ENCODE peak calls at places on chromosomes 16 and 17, in eight cellular contexts. M, L, Y, H, G, Q, S and C are unnamed samples.

GRCh38 chr17:37516131-37516561 is 26.5 kb downstream of the DUSP14 start:
- DNase-seq in G (no peak), S (no peak), H (no peak), M (peak), L (no peak), Y (no peak), Q (no peak), C (no peak)

GRCh38 chr17:42553866-42554249 is 1.1 kb downstream of the HSD17B1 start:
- DNase-seq in G (no peak), L (no peak), H (no peak), S (no peak), Q (no peak), Y (no peak), M (no peak), C (no peak)

GRCh38 chr17:30345527-30346075 is 11.7 kb upstream of the TMIGD1 start:
- DNase-seq in S (no peak), H (no peak), Q (no peak), M (peak), L (peak), G (no peak), Y (no peak), C (no peak)

GRCh38 chr16:66842765-66843164 is 1.4 kb upstream of the CA7 start:
- DNase-seq in S (no peak), Y (no peak), Q (no peak), H (no peak), M (no peak), L (peak), G (no peak), C (no peak)

GRCh38 chr17:7078711-7079110 is 1.3 kb downstream of the CLEC10A start:
- DNase-seq in Y (no peak), S (no peak), G (no peak), L (no peak), M (no peak), Q (no peak), H (no peak), C (no peak)

GRCh38 chr17:82801377-82801970 is 38.3 kb downstream of the ZNF750 start:
- DNase-seq in Y (no peak), S (no peak), M (no peak), L (no peak), H (no peak), Q (no peak), G (no peak), C (no peak)

GRCh38 chr17:43171761-43172487 is 910 bp downstream of the NBR1 start:
- DNase-seq in G (peak), S (no peak), L (peak), Q (no peak), Y (no peak), M (peak), H (no peak), C (no peak)

GRCh38 chr17:31487648-31488263 is 96.3 kb downstream of the RAB11FIP4 start:
- DNase-seq in L (no peak), Q (peak), G (peak), Y (peak), S (peak), H (peak), M (peak), C (peak)

GRCh38 chr17:73423806-73424205 is 112.0 kb upstream of the CDC42EP4 start:
- DNase-seq in Q (no peak), L (no peak), H (no peak), G (no peak), M (no peak), Y (no peak), S (no peak), C (no peak)

GRCh38 chr16:28187595-28188004 is 24.2 kb downstream of the XPO6 start:
- DNase-seq in G (no peak), L (no peak), Y (no peak), Q (no peak), H (no peak), M (no peak), S (no peak), C (no peak)

GRCh38 chr17:21183468-21183867 is 30.5 kb downstream of the TMEM11 start:
- DNase-seq in M (no peak), H (no peak), G (no peak), Y (no peak), S (no peak), L (no peak), Q (no peak), C (no peak)

GRCh38 chr16:77273815-77274214 is 74.6 kb downstream of the SYCE1L start:
- DNase-seq in L (peak), Q (no peak), H (no peak), S (no peak), Y (no peak), M (peak), G (no peak), C (no peak)

GRCh38 chr17:76408037-76408849 is 23.8 kb downstream of the SPHK1 start:
- DNase-seq in H (peak), Q (peak), S (no peak), M (peak), L (peak), G (peak), Y (peak), C (peak)

GRCh38 chr17:42203354-42203753 is 9.1 kb upstream of the GHDC start:
- DNase-seq in Y (no peak), G (no peak), S (no peak), L (no peak), H (no peak), M (no peak), Q (no peak), C (no peak)

GRCh38 chr17:34633351-34633750 is 54.0 kb downstream of the TMEM132E start:
- DNase-seq in S (no peak), L (no peak), G (no peak), Q (no peak), M (no peak), Y (peak), H (peak), C (no peak)

GRCh38 chr16:58111331-58111627 is 17.9 kb downstream of the CFAP20 start:
- DNase-seq in H (no peak), G (no peak), S (no peak), Q (no peak), L (no peak), Y (no peak), M (no peak), C (no peak)

GRCh38 chr16:57394444-57394843 is 10.1 kb upstream of the CCL17 start:
- DNase-seq in H (no peak), G (peak), L (no peak), Q (no peak), S (no peak), M (peak), Y (no peak), C (no peak)

GRCh38 chr16:67202956-67203493 is 4.1 kb downstream of the ELMO3 start:
- DNase-seq in Y (no peak), G (no peak), L (no peak), M (no peak), S (no peak), Q (no peak), H (no peak), C (no peak)

GRCh38 chr17:45370949-45371413 is 54.2 kb upstream of the MAP3K14 start:
- DNase-seq in L (no peak), M (no peak), G (no peak), Y (peak), Q (no peak), S (no peak), H (no peak), C (no peak)

GRCh38 chr17:21278304-21279197 is 6.0 kb upstream of the MAP2K3 start:
- DNase-seq in L (no peak), G (no peak), S (no peak), Y (no peak), Q (no peak), H (peak), M (peak), C (no peak)

GRCh38 chr17:1645207-1646171 is at the start of gene SCARF1:
- DNase-seq in Y (peak), L (no peak), M (no peak), G (peak), H (no peak), Q (peak), S (no peak), C (no peak)

GRCh38 chr17:80315517-80316182 is 55.0 kb downstream of the RNF213 start:
- DNase-seq in L (no peak), S (no peak), H (peak), Y (no peak), G (no peak), M (no peak), Q (no peak), C (no peak)

GRCh38 chr17:9529033-9529748 is 46.4 kb downstream of the STX8 start:
- DNase-seq in M (peak), L (peak), G (no peak), Q (no peak), S (no peak), H (no peak), Y (no peak), C (no peak)

GRCh38 chr16:14509055-14509454 is 121.0 kb downstream of the PARN start:
- DNase-seq in L (peak), Q (no peak), Y (no peak), H (no peak), S (no peak), M (peak), G (no peak), C (no peak)

GRCh38 chr16:67760206-67760605 is 41.1 kb upstream of the GFOD2 start:
- DNase-seq in S (no peak), M (no peak), L (no peak), Y (no peak), H (no peak), G (no peak), Q (no peak), C (no peak)

GRCh38 chr16:10145636-10146035 is 36.6 kb downstream of the GRIN2A start:
- DNase-seq in H (no peak), G (no peak), M (no peak), S (no peak), Y (no peak), L (no peak), Q (no peak), C (no peak)

GRCh38 chr16:65547799-65548446 is 426.1 kb upstream of the CDH11 start:
- DNase-seq in M (peak), Y (no peak), G (no peak), S (no peak), H (no peak), Q (no peak), L (peak), C (no peak)

GRCh38 chr16:2535644-2536021 is 2.2 kb upstream of the PDPK1 start:
- DNase-seq in G (peak), Y (no peak), S (no peak), H (peak), M (peak), L (peak), Q (no peak), C (no peak)

DNA sequence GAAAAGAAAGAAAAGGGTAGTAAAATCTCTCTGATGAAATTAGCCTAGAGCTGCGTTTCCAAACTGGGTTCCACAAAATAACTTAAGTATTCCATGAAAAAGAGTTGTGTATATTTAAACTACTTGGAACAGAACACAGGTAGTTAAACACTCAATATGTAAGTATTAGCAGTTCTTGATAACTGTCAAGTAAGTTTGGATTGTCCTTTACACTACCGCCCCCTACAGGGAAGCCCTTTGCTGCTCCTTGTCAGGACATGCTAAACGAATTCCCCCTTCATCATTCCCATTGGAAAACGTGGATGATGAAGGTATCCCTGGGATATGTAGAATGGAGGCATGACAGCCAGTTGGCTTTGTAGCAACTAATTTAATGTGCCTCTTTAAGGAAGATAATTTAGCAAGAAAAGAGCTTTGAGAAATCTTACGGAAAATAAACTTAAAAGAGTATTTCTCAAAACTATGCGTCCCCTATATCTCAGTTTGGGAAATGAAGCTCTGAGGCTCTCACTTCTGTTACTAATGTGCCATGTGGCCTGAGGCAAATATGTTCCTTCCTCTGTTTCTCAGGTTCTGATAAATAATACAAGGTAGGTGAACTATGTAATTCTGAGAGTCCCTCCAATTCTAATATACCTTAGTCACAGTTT is 18.8 kb downstream of the NCBP3 start:
- DNase-seq in L (peak), M (peak), S (no peak), G (no peak), Q (no peak), H (no peak), Y (peak), C (peak)
- TF ChIP-seq CTCF in L (peak), M (peak), S (peak), G (peak), Q (peak), H (peak), Y (peak), C (peak)

DNA sequence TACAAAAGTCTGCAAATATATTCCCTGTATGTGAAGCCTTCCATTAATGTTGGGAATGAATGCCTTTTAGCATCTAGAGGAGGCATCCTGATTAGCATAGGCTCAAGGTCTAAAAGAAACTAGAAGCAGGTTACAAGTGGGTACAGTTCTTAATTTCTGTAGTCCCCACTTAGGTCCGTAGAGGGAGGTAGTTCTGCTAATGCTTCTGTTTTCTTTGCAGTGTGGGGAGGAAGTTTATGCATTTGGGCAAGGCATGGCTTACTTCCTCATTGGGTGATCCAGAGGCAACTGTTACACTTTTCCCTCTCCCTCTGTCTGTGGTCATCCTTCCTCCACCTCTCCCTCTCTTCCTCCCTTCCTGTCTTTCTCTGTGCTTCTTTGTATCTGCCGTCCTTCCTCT is 108.4 kb upstream of the ZKSCAN2 start:
- DNase-seq in M (no peak), Q (no peak), L (no peak), H (no peak), G (no peak), Y (no peak), S (no peak), C (no peak)
- TF ChIP-seq CTCF in M (no peak), Q (no peak), L (no peak), H (no peak), G (no peak), Y (peak), S (no peak), C (no peak)

GRCh38 chr17:67559381-67559966 is 158.3 kb upstream of the NOL11 start:
- DNase-seq in S (no peak), M (no peak), G (no peak), Q (no peak), Y (peak), H (no peak), L (no peak), C (no peak)
- TF ChIP-seq CTCF in S (peak), M (peak), G (peak), Q (no peak), Y (peak), H (peak), L (no peak), C (no peak)

GRCh38 chr16:17204248-17205043 is 266.3 kb downstream of the XYLT1 start:
- DNase-seq in Y (no peak), L (no peak), S (no peak), M (no peak), H (no peak), G (no peak), Q (no peak), C (no peak)

GRCh38 chr16:17211797-17212196 is 259.0 kb downstream of the XYLT1 start:
- DNase-seq in Q (no peak), Y (peak), G (no peak), M (no peak), H (no peak), S (no peak), L (peak), C (no peak)

GRCh38 chr16:17205279-17206139 is 265.3 kb downstream of the XYLT1 start:
- DNase-seq in Q (no peak), L (peak), M (no peak), Y (peak), S (no peak), H (no peak), G (no peak), C (no peak)

DNA sequence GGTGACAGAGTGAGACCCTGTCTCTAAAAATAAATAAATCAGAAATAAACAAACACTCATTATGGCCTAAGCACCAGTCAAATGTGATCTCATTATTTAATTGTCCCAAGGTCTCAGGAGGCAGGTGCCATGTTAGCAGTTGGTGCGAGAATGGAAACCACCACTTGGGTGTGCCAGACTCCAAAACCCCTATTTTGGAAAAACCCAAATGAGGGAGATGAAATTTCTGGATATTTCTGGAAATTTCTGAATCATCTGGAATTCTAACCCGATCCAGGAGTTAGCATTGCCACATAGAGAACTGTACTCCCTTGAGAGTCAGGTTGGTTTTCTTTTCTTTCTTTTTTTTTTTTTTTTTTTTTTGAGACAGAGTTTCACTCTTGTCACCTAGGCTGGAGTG is 264.0 kb downstream of the XYLT1 start:
- DNase-seq in S (no peak), L (peak), G (no peak), Q (no peak), Y (no peak), H (no peak), M (no peak), C (no peak)
- TF ChIP-seq CTCF in S (no peak), L (peak), G (no peak), Q (no peak), Y (no peak), H (no peak), M (no peak), C (no peak)